ENCODE peak calls at places on chromosomes 13 and 19, in four cellular contexts. C, M, E and W are unnamed samples.
A peak's percentile ranks its signal among the peaks of the same experiment; 100 is the strongest.

GRCh38 chr19:49150106-49150943 is 4.9 kb downstream of the HRC start:
- DNase-seq in C (peak; percentile 82), M (peak; percentile 87), E (peak; percentile 76), W (peak; percentile 78)

GRCh38 chr19:33463194-33463593 is 58.4 kb downstream of the PEPD start:
- DNase-seq in C (no peak), M (no peak), E (no peak), W (no peak)

GRCh38 chr19:54312436-54313362 is at the start of gene LILRA5:
- DNase-seq in C (no peak), M (no peak), E (no peak), W (no peak)

GRCh38 chr19:3897936-3898335 is 17.5 kb downstream of the ATCAY start:
- DNase-seq in C (no peak), M (no peak), E (no peak), W (no peak)

GRCh38 chr19:5952193-5953033 is 25.5 kb downstream of the RANBP3 start:
- DNase-seq in C (no peak), M (no peak), E (no peak), W (no peak)

GRCh38 chr19:21626091-21626490 is 120.7 kb downstream of the ZNF429 start:
- DNase-seq in C (no peak), M (no peak), E (no peak), W (no peak)

GRCh38 chr13:114147803-114148520 is 15.5 kb upstream of the RASA3 start:
- DNase-seq in C (no peak), M (no peak), E (no peak), W (no peak)

GRCh38 chr19:1273263-1274041 is 1.9 kb upstream of the FAM174C start:
- DNase-seq in C (no peak), M (no peak), E (no peak), W (no peak)

GRCh38 chr13:40329682-40330485 is 336.6 kb downstream of the FOXO1 start:
- DNase-seq in C (peak; percentile 60), M (no peak), E (no peak), W (no peak)

GRCh38 chr19:17156296-17156946 is 58.7 kb upstream of the USE1 start:
- DNase-seq in C (no peak), M (no peak), E (no peak), W (no peak)

GRCh38 chr19:6767081-6767356 is 216 bp downstream of the SH2D3A start:
- DNase-seq in C (no peak), M (no peak), E (peak; percentile 55), W (peak; percentile 62)

GRCh38 chr19:28126499-28126898 is 1086.5 kb downstream of the UQCRFS1 start:
- DNase-seq in C (no peak), M (no peak), E (no peak), W (no peak)

GRCh38 chr19:27742041-27742440 is 1470.9 kb downstream of the UQCRFS1 start:
- DNase-seq in C (no peak), M (no peak), E (no peak), W (no peak)

GRCh38 chr13:95185851-95186250 is 115.4 kb downstream of the ABCC4 start:
- DNase-seq in C (peak; percentile 4), M (no peak), E (no peak), W (no peak)

GRCh38 chr19:56099638-56100539 is 21.2 kb downstream of the ZNF787 start:
- DNase-seq in C (no peak), M (no peak), E (no peak), W (no peak)

GRCh38 chr13:52862358-52863206 is 14.1 kb upstream of the PCDH8 start:
- DNase-seq in C (no peak), M (no peak), E (peak; percentile 5), W (peak; percentile 53)

GRCh38 chr19:40576181-40576584 is 490 bp upstream of the SHKBP1 start:
- DNase-seq in C (no peak), M (no peak), E (no peak), W (no peak)

GRCh38 chr13:109945206-109945960 is 159.0 kb upstream of the IRS2 start:
- DNase-seq in C (peak; percentile 71), M (no peak), E (no peak), W (peak; percentile 54)

GRCh38 chr13:113861433-113862030 is 2.3 kb downstream of the GAS6 start:
- DNase-seq in C (no peak), M (peak; percentile 65), E (no peak), W (peak; percentile 73)

GRCh38 chr19:6767357-6768235 is at the start of gene SH2D3A:
- DNase-seq in C (peak; percentile 49), M (peak; percentile 91), E (peak; percentile 65), W (peak; percentile 96)

GRCh38 chr19:42441047-42441440 is 1.7 kb downstream of the CXCL17 start:
- DNase-seq in C (no peak), M (no peak), E (peak; percentile 72), W (no peak)

GRCh38 chr13:59734393-59734792 is 429.3 kb downstream of the DIAPH3 start:
- DNase-seq in C (no peak), M (no peak), E (no peak), W (no peak)

GRCh38 chr13:83151308-83151660 is 731.0 kb downstream of the SLITRK1 start:
- DNase-seq in C (peak; percentile 2), M (no peak), E (no peak), W (no peak)

GRCh38 chr13:81907973-81908372 is 1567.0 kb upstream of the SPRY2 start:
- DNase-seq in C (no peak), M (no peak), E (no peak), W (no peak)

GRCh38 chr19:2627319-2627829 is 75.1 kb downstream of the GNG7 start:
- DNase-seq in C (peak; percentile 92), M (peak; percentile 84), E (peak; percentile 68), W (peak; percentile 98)

GRCh38 chr19:4305659-4306058 is 1.3 kb downstream of the FSD1 start:
- DNase-seq in C (no peak), M (no peak), E (no peak), W (no peak)

GRCh38 chr19:4556574-4557185 is 2.8 kb downstream of the SEMA6B start:
- DNase-seq in C (peak; percentile 46), M (no peak), E (no peak), W (peak; percentile 86)

GRCh38 chr13:44271031-44271433 is 102.6 kb upstream of the SERP2 start:
- DNase-seq in C (peak; percentile 23), M (no peak), E (no peak), W (peak; percentile 93)

GRCh38 chr19:28948531-28948930 is 264.4 kb downstream of the UQCRFS1 start:
- DNase-seq in C (no peak), M (no peak), E (no peak), W (no peak)

GRCh38 chr13:27991881-27992280 is 3.4 kb upstream of the URAD start:
- DNase-seq in C (no peak), M (no peak), E (no peak), W (peak; percentile 9)

GRCh38 chr13:113979791-113980471 is 6.1 kb upstream of the C13orf46 start:
- DNase-seq in C (no peak), M (peak; percentile 44), E (no peak), W (no peak)

DNA sequence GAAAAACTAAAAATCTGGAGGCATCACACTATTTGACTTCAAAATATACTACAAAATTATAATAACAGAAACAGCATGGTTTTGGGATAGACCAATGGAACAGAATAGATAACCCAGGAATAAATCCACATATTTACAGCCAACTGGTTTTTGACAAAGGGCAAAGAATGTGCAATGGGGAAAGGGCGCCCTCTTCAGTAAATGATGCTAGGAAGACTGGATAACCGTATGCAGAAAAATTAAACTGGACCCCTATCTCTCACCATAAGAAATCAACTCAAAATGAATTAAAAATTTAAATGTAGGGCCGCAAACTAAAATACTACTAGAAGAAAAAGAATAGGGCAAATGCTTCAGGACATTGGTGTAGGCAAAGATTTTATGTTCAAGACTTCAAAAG is 440.5 kb upstream of the SGCG start:
- DNase-seq in C (no peak), M (no peak), E (no peak), W (no peak)
- TF ChIP-seq CTCF in C (no peak), M (no peak), E (peak; percentile 24), W (peak; percentile 9)

GRCh38 chr19:43589680-43590079 is 6.3 kb downstream of the IRGQ start:
- DNase-seq in C (no peak), M (no peak), E (no peak), W (no peak)
- TF ChIP-seq CTCF in C (no peak), M (no peak), E (no peak), W (no peak)

GRCh38 chr19:18514800-18515682 is 6.8 kb downstream of the ELL start:
- DNase-seq in C (peak; percentile 90), M (peak; percentile 92), E (peak; percentile 99), W (peak; percentile 82)
- TF ChIP-seq CTCF in C (no peak), M (no peak), E (peak; percentile 56), W (no peak)

GRCh38 chr19:10830941-10831779 is 4.9 kb downstream of the TMED1 start:
- DNase-seq in C (no peak), M (no peak), E (no peak), W (no peak)

GRCh38 chr19:10826846-10827245 is 9.2 kb downstream of the TMED1 start:
- DNase-seq in C (no peak), M (no peak), E (no peak), W (no peak)

GRCh38 chr19:10829967-10830366 is 6.0 kb downstream of the TMED1 start:
- DNase-seq in C (no peak), M (no peak), E (no peak), W (no peak)

GRCh38 chr19:10830370-10830769 is 5.6 kb downstream of the TMED1 start:
- DNase-seq in C (no peak), M (no peak), E (no peak), W (no peak)

DNA sequence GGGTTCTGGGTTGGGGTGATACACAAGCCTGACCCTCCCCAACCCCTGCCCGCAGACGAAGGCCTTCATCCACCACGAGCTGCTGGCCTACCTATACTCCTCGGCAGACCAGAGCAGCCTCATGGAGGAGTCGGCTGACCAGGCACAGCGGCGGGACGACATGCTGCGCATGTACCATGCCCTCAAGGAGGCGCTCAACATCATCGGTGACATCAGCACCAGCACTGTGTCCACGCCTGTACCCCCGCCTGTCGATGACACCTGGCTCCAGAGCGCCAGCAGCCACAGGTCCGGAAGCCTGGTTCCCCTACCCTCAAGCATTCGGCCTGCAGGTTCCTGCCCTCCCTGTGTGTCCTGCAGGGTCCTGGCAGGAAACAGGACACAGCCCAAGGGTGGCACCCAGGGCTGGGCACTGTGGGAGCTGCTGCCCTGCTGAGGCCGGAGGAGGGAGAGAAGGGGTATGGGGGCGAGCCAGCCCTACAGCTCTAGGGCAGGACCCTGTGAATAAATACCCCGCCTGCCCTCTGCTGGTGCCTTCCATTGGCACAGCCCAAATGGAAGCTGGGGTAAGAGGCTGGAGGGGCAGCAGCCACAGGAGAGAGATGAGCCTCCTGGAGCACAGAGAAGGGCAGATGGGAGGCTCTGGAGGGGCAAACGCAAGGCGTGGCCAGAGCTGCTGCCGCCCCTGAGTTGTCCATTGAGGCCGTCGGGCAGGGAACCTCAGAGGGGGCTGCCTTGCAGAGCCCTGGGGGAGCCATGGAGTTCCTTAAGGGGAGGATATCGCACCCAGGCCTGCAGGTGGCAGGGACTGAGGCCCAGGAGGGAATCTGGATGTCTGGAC is 6.8 kb downstream of the TMED1 start:
- DNase-seq in C (no peak), M (no peak), E (no peak), W (no peak)
- TF ChIP-seq CTCF in C (peak; percentile 17), M (no peak), E (peak; percentile 20), W (no peak)